ENCODE peak calls at places on chromosome 5, in eight cellular contexts. Y is GM12865, R is pancreas, K is brain microvascular endothelial cell, P is gastrocnemius medialis, D is neural progenitor cell, X is HL-60, C is WERI-Rb-1. B is an unnamed sample.

GRCh38 chr5:69414885-69415583 is at the start of gene MARVELD2:
- DNase-seq in Y (peak), X (no peak), K (peak), D (peak), P (no peak), C (peak), R (peak), B (peak)

GRCh38 chr5:177473461-177473991 is at the start of gene DBN1:
- DNase-seq in K (peak), Y (no peak), X (no peak), R (no peak), P (no peak), C (peak), D (peak), B (peak)

GRCh38 chr5:39093351-39093749 is 19.2 kb upstream of the RICTOR start:
- DNase-seq in P (no peak), X (no peak), Y (no peak), K (peak), C (no peak), R (no peak), D (no peak), B (peak)

GRCh38 chr5:53323511-53323910 is 156.9 kb upstream of the FST start:
- DNase-seq in C (no peak), D (no peak), K (no peak), R (no peak), P (no peak), Y (no peak), X (no peak), B (no peak)

GRCh38 chr5:142749321-142749720 is 20.9 kb upstream of the ARHGAP26 start:
- DNase-seq in Y (no peak), R (no peak), P (no peak), X (peak), D (no peak), K (peak), C (no peak), B (peak)

GRCh38 chr5:67870662-67871061 is 344.9 kb upstream of the PIK3R1 start:
- DNase-seq in P (no peak), X (no peak), D (no peak), C (no peak), K (no peak), Y (no peak), R (no peak), B (no peak)

GRCh38 chr5:151719228-151719861 is 32.6 kb upstream of the SPARC start:
- DNase-seq in C (peak), R (no peak), X (peak), K (peak), D (peak), P (no peak), Y (peak), B (peak)

GRCh38 chr5:173045481-173045880 is 10.7 kb upstream of the CREBRF start:
- DNase-seq in P (no peak), Y (no peak), R (peak), D (no peak), C (no peak), X (no peak), K (no peak), B (no peak)

GRCh38 chr5:178606269-178606668 is 16.1 kb upstream of the COL23A1 start:
- DNase-seq in C (no peak), Y (no peak), K (no peak), R (no peak), P (no peak), D (no peak), X (no peak), B (no peak)

GRCh38 chr5:124867064-124867707 is 120.7 kb upstream of the ZNF608 start:
- DNase-seq in X (no peak), Y (no peak), R (no peak), K (peak), C (no peak), P (no peak), D (no peak), B (peak)

GRCh38 chr5:430214-430925 is 12.6 kb upstream of the EXOC3 start:
- DNase-seq in D (no peak), K (no peak), R (no peak), C (peak), X (no peak), Y (no peak), P (no peak), B (no peak)

GRCh38 chr5:138482645-138483044 is 17.4 kb downstream of the EGR1 start:
- DNase-seq in D (no peak), C (no peak), X (no peak), R (no peak), Y (no peak), P (no peak), K (no peak), B (no peak)

GRCh38 chr5:72817076-72817476 is 615 bp downstream of the TNPO1 start:
- DNase-seq in C (peak), R (peak), Y (peak), D (no peak), K (peak), P (peak), X (peak), B (peak)

DNA sequence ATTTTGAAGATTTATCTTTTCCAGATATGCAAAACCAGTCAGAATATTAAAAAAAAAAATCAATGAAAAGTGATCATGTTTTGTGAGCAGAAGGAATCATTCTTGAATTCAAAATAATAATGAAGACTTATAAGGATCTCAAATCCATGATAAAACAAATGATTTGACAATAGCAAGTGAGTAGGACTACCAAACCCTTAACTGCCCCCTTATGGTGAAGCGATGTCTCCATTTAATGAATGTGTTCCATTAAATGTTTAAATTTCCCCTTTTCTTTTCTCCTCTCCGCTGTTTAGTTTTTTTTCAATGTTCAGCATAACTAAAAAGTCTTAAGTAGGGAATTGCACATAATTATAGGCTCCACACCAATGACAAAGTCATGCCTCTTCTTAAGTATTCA is 12.2 kb upstream of the MARCHF3 start:
- DNase-seq in P (no peak), Y (no peak), C (no peak), X (no peak), R (no peak), D (peak), K (no peak), B (peak)
- TF ChIP-seq CTCF in P (no peak), Y (no peak), C (no peak), X (no peak), R (no peak), D (peak), K (peak), B (peak)

DNA sequence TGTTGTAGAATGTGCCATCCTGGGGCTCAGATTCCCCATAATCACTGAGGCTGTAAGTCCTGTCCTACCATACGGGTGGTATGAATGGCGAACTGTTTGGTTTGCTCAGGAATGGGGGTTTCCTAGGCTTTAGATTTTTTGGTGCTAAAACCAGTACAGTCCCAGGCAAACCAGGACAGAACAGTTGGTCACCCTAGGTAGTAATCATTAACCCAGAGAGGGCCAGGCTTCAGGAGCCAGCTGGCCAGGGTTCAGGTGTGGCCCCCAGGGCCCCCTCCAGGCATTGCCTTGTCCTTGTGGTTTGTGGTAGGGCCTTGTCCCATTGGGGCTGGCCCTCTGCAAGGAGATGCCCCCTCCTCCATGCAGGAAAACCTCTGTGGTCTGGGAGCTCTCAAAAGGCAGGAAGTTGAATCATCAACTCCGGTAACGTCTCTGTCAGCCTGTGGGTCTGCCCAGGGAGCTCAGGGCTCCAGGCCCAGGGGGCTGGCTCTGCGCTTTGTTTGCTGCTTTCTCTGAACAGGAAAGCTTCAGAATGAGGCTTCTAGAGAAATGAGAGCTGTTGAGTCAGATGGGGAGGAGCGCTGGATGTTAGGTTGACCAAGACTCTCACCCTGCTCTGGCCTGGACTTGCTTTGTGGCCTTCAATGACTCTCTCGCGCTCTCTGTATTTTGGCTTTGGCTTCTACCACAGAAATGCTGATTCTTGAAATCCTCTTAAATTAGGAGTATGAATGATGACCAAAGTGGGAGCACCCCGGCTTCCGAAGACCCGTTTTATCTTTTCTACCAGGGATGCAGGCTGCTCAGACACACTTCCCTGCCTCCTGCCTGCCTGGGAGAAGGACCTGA is 22.2 kb upstream of the JADE2 start:
- DNase-seq in D (no peak), Y (peak), P (peak), R (peak), K (peak), X (peak), C (no peak), B (peak)
- H3K4me3 ChIP-seq in D (no peak), Y (no peak), P (no peak), R (no peak), K (no peak), X (no peak), C (no peak), B (no peak)

DNA sequence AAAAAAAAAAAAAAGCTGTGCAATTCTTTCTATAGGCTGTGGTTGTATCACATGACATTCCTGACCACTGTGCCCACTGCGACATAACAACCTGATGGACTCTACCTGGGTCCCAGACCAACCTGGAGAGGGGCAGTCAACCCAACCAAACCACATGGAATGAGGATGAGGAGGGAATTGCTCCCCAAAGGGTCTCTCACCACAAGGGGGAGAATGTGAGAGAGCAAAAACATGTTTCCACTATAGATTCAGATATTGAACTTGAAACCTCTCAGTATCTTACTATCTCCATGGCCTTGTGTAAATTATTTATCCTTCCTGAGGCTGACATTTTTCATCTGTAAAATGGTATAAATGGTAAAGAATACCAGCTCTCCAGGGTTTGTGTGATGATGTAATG is 66.9 kb upstream of the SV2C start:
- DNase-seq in Y (no peak), R (no peak), C (no peak), D (no peak), X (no peak), P (no peak), K (no peak), B (no peak)
- TF ChIP-seq CTCF in Y (peak), R (no peak), C (no peak), D (peak), X (no peak), P (no peak), K (peak), B (no peak)

GRCh38 chr5:1536298-1537165 is 12.8 kb upstream of the LPCAT1 start:
- DNase-seq in D (no peak), C (peak), P (no peak), R (peak), Y (peak), K (peak), X (no peak), B (peak)
- H3K4me3 ChIP-seq in D (no peak), C (no peak), P (peak), R (no peak), Y (peak), K (no peak), X (peak), B (no peak)

DNA sequence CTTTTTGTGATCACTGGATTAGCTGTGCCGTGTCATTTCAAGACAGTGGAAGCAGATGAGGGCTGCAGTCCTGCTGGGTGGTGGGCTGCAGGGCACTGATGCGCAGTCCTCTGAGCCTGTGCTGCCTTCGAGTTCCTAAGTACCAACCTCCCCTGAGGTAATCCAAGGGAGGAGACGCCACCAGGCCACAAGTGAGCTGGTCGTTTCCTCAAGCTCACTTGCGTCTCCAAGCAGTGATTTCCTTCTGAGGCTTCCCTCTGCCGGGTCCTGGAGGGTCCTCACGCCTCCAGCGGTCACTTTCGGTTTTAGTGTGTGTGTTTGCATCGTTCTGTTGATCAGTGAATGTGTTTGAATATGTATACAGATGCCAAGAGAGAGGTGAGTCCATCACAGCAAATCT is 115.7 kb downstream of the TRIO start:
- DNase-seq in D (peak), R (no peak), Y (peak), P (no peak), X (no peak), K (no peak), C (no peak), B (no peak)
- TF ChIP-seq CTCF in D (peak), R (no peak), Y (no peak), P (no peak), X (no peak), K (peak), C (no peak), B (no peak)

GRCh38 chr5:77645158-77645994 is 6.9 kb upstream of the OTP start:
- DNase-seq in Y (peak), P (no peak), X (no peak), D (peak), K (no peak), R (no peak), C (peak), B (no peak)
- H3K4me3 ChIP-seq in Y (peak), P (no peak), X (peak), D (peak), K (no peak), R (peak), C (peak), B (no peak)

GRCh38 chr5:92930057-92930456 is 651.0 kb downstream of the NR2F1-AS1 start:
- DNase-seq in C (no peak), Y (no peak), D (no peak), R (no peak), X (no peak), K (no peak), P (no peak), B (no peak)
- TF ChIP-seq CTCF in C (no peak), Y (no peak), D (no peak), R (no peak), X (no peak), K (no peak), P (no peak), B (no peak)

GRCh38 chr5:132525299-132525724 is 18.0 kb downstream of the IL5 start:
- DNase-seq in X (no peak), P (no peak), K (no peak), R (no peak), D (no peak), C (no peak), Y (peak), B (no peak)
- H3K4me3 ChIP-seq in X (no peak), P (no peak), K (no peak), R (no peak), D (no peak), C (no peak), Y (no peak), B (no peak)